ENCODE peak calls at places on chromosomes 12 and 14, in nine cellular contexts. D, E, T, F, X, Q, J, I and A are unnamed samples.

GRCh38 chr12:51448618-51449256 is 24.1 kb downstream of the SLC4A8 start:
- DNase-seq in D (no peak), X (no peak), F (no peak), Q (no peak), T (no peak), J (no peak), E (no peak), I (no peak), A (no peak)

GRCh38 chr12:63994704-63995103 is 150.2 kb downstream of the SRGAP1 start:
- DNase-seq in J (no peak), D (no peak), T (no peak), E (no peak), X (no peak), F (no peak), Q (no peak), I (no peak), A (no peak)

GRCh38 chr14:102363182-102363952 is 626 bp downstream of the TECPR2 start:
- DNase-seq in X (peak), D (peak), E (peak), Q (no peak), J (no peak), I (no peak), T (peak), F (peak), A (peak)

GRCh38 chr12:94460594-94460959 is 910 bp upstream of the CEP83 start:
- DNase-seq in D (no peak), F (peak), X (no peak), J (no peak), Q (no peak), E (no peak), T (no peak), I (no peak), A (no peak)

GRCh38 chr14:69153848-69154208 is 909 bp upstream of the DCAF5 start:
- DNase-seq in X (peak), J (no peak), F (no peak), E (no peak), I (no peak), D (no peak), Q (no peak), T (peak), A (no peak)

GRCh38 chr12:115885040-115885439 is 392.5 kb downstream of the MED13L start:
- DNase-seq in J (no peak), I (no peak), Q (no peak), T (no peak), X (no peak), D (no peak), E (no peak), F (no peak), A (no peak)

GRCh38 chr14:39264558-39264957 is 30.8 kb downstream of the MIA2 start:
- DNase-seq in I (no peak), T (no peak), E (no peak), F (no peak), X (no peak), D (no peak), Q (no peak), J (no peak), A (no peak)

GRCh38 chr12:26014085-26014484 is 55.6 kb downstream of the RASSF8 start:
- DNase-seq in E (no peak), F (no peak), I (no peak), Q (no peak), D (no peak), X (no peak), J (no peak), T (no peak), A (no peak)

GRCh38 chr12:3009780-3010179 is 50.6 kb downstream of the TEAD4 start:
- DNase-seq in X (no peak), J (no peak), E (no peak), T (no peak), Q (no peak), F (no peak), I (no peak), D (no peak), A (no peak)

GRCh38 chr12:12499909-12500604 is 62.6 kb downstream of the DUSP16 start:
- DNase-seq in F (no peak), Q (no peak), T (no peak), D (no peak), E (no peak), J (no peak), I (no peak), X (no peak), A (no peak)

GRCh38 chr12:132275110-132275531 is 54.3 kb downstream of the GALNT9 start:
- DNase-seq in E (no peak), J (no peak), Q (no peak), I (no peak), F (no peak), T (peak), D (no peak), X (peak), A (peak)

GRCh38 chr14:76292561-76292960 is 83.4 kb upstream of the ESRRB start:
- DNase-seq in J (no peak), D (no peak), X (no peak), F (no peak), I (no peak), T (no peak), E (no peak), Q (no peak), A (no peak)

GRCh38 chr12:131105736-131106356 is 152.1 kb downstream of the ADGRD1 start:
- DNase-seq in Q (no peak), F (no peak), T (no peak), J (no peak), X (no peak), D (peak), I (peak), E (peak), A (no peak)

GRCh38 chr12:27178723-27179398 is 65.2 kb upstream of the STK38L start:
- DNase-seq in D (peak), X (no peak), Q (no peak), J (no peak), T (peak), F (no peak), I (no peak), E (no peak), A (no peak)

GRCh38 chr12:65492997-65493892 is 214.8 kb downstream of the MSRB3 start:
- DNase-seq in X (no peak), D (no peak), I (no peak), T (peak), Q (no peak), E (no peak), F (no peak), J (no peak), A (no peak)

GRCh38 chr12:6215932-6216494 is 15.8 kb downstream of the CD9 start:
- DNase-seq in F (no peak), T (peak), Q (peak), E (no peak), J (no peak), D (no peak), X (peak), I (no peak), A (peak)

GRCh38 chr12:85920324-85920947 is 46.3 kb downstream of the NTS start:
- DNase-seq in D (peak), E (no peak), X (no peak), F (no peak), T (peak), I (no peak), J (no peak), Q (no peak), A (no peak)

GRCh38 chr12:124303579-124304313 is 8.9 kb downstream of the RFLNA start:
- DNase-seq in E (no peak), T (no peak), J (no peak), I (no peak), F (no peak), X (no peak), D (no peak), Q (no peak), A (no peak)

GRCh38 chr12:103779410-103780092 is 61.5 kb downstream of the NT5DC3 start:
- DNase-seq in Q (no peak), I (no peak), T (peak), F (no peak), X (peak), D (no peak), J (no peak), E (no peak), A (peak)

GRCh38 chr14:24411468-24412454 is 13.0 kb downstream of the NYNRIN start:
- DNase-seq in D (peak), I (no peak), F (no peak), Q (no peak), X (peak), T (peak), E (no peak), J (peak), A (peak)

GRCh38 chr12:19856389-19856788 is 417.1 kb downstream of the AEBP2 start:
- DNase-seq in E (no peak), T (peak), X (peak), Q (no peak), J (no peak), I (no peak), D (no peak), F (no peak), A (no peak)

GRCh38 chr14:101179691-101180211 is 276.2 kb upstream of the RTL1 start:
- DNase-seq in F (no peak), T (no peak), J (no peak), X (no peak), I (no peak), Q (no peak), E (no peak), D (no peak), A (no peak)

GRCh38 chr14:56794557-56795283 is 15.6 kb downstream of the OTX2 start:
- DNase-seq in Q (no peak), D (no peak), I (no peak), J (no peak), X (no peak), E (no peak), T (no peak), F (no peak), A (no peak)

GRCh38 chr14:81400852-81401251 is 728 bp upstream of the STON2 start:
- DNase-seq in Q (no peak), D (no peak), T (peak), X (peak), I (no peak), J (no peak), E (peak), F (peak), A (peak)

GRCh38 chr12:56753566-56753965 is 1.4 kb upstream of the PRIM1 start:
- DNase-seq in D (no peak), T (no peak), F (no peak), J (no peak), Q (no peak), I (no peak), X (no peak), E (no peak), A (no peak)

GRCh38 chr12:26346748-26347147 is 151.4 kb downstream of the SSPN start:
- DNase-seq in E (no peak), D (peak), X (no peak), I (no peak), J (no peak), T (no peak), F (no peak), Q (no peak), A (no peak)